ENCODE peak calls at places on chromosomes 5 and 9, in four cellular contexts. U is ovary, D is suprapubic skin, K is fibroblast of lung. F is an unnamed sample.

GRCh38 chr9:126893079-126893478 is 21.5 kb upstream of the RALGPS1 start:
- DNase-seq in U (no peak), D (no peak), K (peak; percentile 21), F (no peak)

GRCh38 chr9:121122450-121123032 is 47.8 kb downstream of the CNTRL start:
- DNase-seq in U (no peak), D (no peak), K (no peak), F (no peak)

GRCh38 chr5:56290378-56291057 is 57.4 kb upstream of the ANKRD55 start:
- DNase-seq in U (no peak), D (no peak), K (no peak), F (no peak)

GRCh38 chr5:151036556-151036955 is 16.2 kb downstream of the GPX3 start:
- DNase-seq in U (no peak), D (no peak), K (no peak), F (no peak)

GRCh38 chr5:136057401-136057951 is 28.7 kb downstream of the TGFBI start:
- DNase-seq in U (no peak), D (no peak), K (peak; percentile 91), F (no peak)

GRCh38 chr9:78663367-78663766 is 366.4 kb downstream of the PSAT1 start:
- DNase-seq in U (no peak), D (no peak), K (no peak), F (no peak)

GRCh38 chr9:98248737-98249474 is 6.5 kb downstream of the TBC1D2 start:
- DNase-seq in U (no peak), D (peak; percentile 83), K (peak; percentile 95), F (peak; percentile 79)

GRCh38 chr9:6247266-6247665 is 31.7 kb downstream of the IL33 start:
- DNase-seq in U (no peak), D (no peak), K (no peak), F (no peak)

GRCh38 chr5:145237843-145238242 is 597.3 kb downstream of the PRELID2 start:
- DNase-seq in U (no peak), D (no peak), K (peak; percentile 66), F (no peak)

GRCh38 chr5:5589146-5589826 is 166.8 kb downstream of the ICE1 start:
- DNase-seq in U (no peak), D (no peak), K (no peak), F (no peak)

GRCh38 chr5:173714551-173715428 is 98.3 kb upstream of the BOD1 start:
- DNase-seq in U (no peak), D (no peak), K (peak; percentile 76), F (no peak)

GRCh38 chr9:115034801-115035200 is 83.2 kb downstream of the TNC start:
- DNase-seq in U (no peak), D (no peak), K (peak; percentile 87), F (no peak)

GRCh38 chr5:116509483-116510244 is 65.0 kb downstream of the SEMA6A start:
- DNase-seq in U (no peak), D (no peak), K (no peak), F (no peak)

GRCh38 chr5:98314262-98314661 is 459.2 kb upstream of the RGMB start:
- DNase-seq in U (no peak), D (no peak), K (peak; percentile 73), F (no peak)

GRCh38 chr5:56176155-56176798 is 56.9 kb downstream of the ANKRD55 start:
- DNase-seq in U (no peak), D (peak; percentile 73), K (peak; percentile 96), F (no peak)

GRCh38 chr5:17796757-17797398 is 162.6 kb downstream of the TAF11L14 start:
- DNase-seq in U (no peak), D (no peak), K (no peak), F (no peak)

GRCh38 chr5:109865636-109866035 is 175.9 kb downstream of the MAN2A1 start:
- DNase-seq in U (no peak), D (no peak), K (peak; percentile 96), F (no peak)

GRCh38 chr5:66958126-66958983 is 238.2 kb downstream of the CD180 start:
- DNase-seq in U (no peak), D (no peak), K (peak; percentile 79), F (no peak)

GRCh38 chr9:2787065-2787464 is 56.8 kb downstream of the PUM3 start:
- DNase-seq in U (no peak), D (no peak), K (peak; percentile 47), F (no peak)

GRCh38 chr9:101465330-101465915 is 29.8 kb upstream of the ALDOB start:
- DNase-seq in U (no peak), D (no peak), K (peak; percentile 88), F (no peak)

GRCh38 chr5:180212363-180213255 is 3.6 kb upstream of the RASGEF1C start:
- DNase-seq in U (no peak), D (no peak), K (peak; percentile 21), F (no peak)

DNA sequence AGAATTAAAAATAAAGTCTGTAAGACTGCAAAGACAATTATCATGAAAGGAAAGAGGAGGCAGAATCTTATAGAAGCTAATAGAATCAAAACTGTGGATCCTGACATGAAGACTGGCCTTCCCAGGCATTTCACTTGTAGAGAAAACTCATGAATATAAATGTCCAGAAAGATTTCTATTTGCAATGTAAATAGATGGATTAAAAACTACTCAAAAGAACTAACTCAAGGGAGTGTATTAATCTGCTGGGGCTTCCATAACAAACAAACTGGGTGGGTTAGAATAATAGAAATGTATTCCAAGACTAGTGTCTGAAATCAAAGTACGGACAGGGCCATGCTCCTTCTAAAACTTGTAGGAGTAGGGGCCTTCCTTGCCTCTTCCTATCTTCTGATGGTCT is 267.4 kb downstream of the ADAMTSL1 start:
- DNase-seq in U (no peak), D (no peak), K (no peak), F (no peak)
- H3K4me3 ChIP-seq in U (no peak overlapping the region), D (no peak overlapping the region), K (no peak overlapping the region), F (no peak overlapping the region)

GRCh38 chr9:131193051-131193450 is 67.7 kb downstream of the NUP214 start:
- DNase-seq in U (no peak), D (no peak), K (no peak), F (no peak)
- H3K27ac ChIP-seq in U (no peak overlapping the region), D (no peak overlapping the region), K (no peak overlapping the region), F (no peak overlapping the region)

GRCh38 chr5:102554728-102555127 is 55.9 kb upstream of the SLCO6A1 start:
- DNase-seq in U (no peak), D (no peak), K (no peak), F (no peak)
- TF ChIP-seq CTCF in U (no peak), D (no peak), K (no peak), F (no peak)

GRCh38 chr5:132461671-132462070 is 28.9 kb downstream of the IRF1 start:
- DNase-seq in U (no peak), D (no peak), K (no peak), F (no peak)
- H3K4me3 ChIP-seq in U (no peak overlapping the region), D (no peak overlapping the region), K (no peak overlapping the region), F (no peak overlapping the region)

DNA sequence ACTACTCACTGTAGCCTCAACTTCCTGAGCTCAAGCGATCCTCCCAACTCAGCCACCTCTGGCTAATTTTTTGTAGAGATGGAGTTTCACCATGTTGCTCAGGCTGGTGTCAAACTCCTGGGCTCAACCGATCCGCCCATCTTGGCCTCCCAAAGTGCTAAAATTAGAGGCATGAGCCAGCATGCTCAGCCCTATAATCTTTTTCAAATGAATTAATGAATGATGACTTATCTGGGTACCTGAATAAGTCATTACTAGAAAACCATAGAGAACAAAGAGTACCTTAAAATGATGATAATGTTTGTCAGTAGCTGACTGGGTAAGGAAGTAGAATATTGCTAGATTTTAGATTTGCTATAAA is 13.8 kb downstream of the FNBP1 start:
- DNase-seq in U (no peak), D (no peak), K (no peak), F (no peak)
- H3K27ac ChIP-seq in U (no peak overlapping the region), D (no peak overlapping the region), K (no peak overlapping the region), F (no peak overlapping the region)